ENCODE peak calls at places on chromosome 9, in six cellular contexts. Q is stomach, L is right lobe of liver, R is pancreas, M is left ventricle myocardium inferior, G is MM.1S. C is an unnamed sample.

GRCh38 chr9:35954942-35955546 is 2.9 kb downstream of the OR2S2 start:
- DNase-seq in L (no peak), R (peak; percentile 33), G (peak; percentile 77), Q (peak; percentile 64), M (no peak), C (no peak)

GRCh38 chr9:129022037-129022436 is 6.1 kb downstream of the SH3GLB2 start:
- DNase-seq in G (no peak), M (no peak), L (no peak), Q (no peak), R (no peak), C (no peak)

GRCh38 chr9:114837923-114838322 is 32.1 kb upstream of the TNFSF15 start:
- DNase-seq in M (no peak), Q (no peak), L (no peak), G (no peak), R (no peak), C (no peak)

GRCh38 chr9:88280816-88281382 is 107.3 kb upstream of the SPIN1 start:
- DNase-seq in G (peak; percentile 66), M (no peak), Q (no peak), R (no peak), L (no peak), C (no peak)

GRCh38 chr9:98172604-98173003 is 19.8 kb downstream of the CORO2A start:
- DNase-seq in G (no peak), R (no peak), M (no peak), Q (peak; percentile 61), L (no peak), C (no peak)

GRCh38 chr9:74577956-74578355 is 80.8 kb downstream of the RORB start:
- DNase-seq in M (no peak), L (no peak), G (peak; percentile 33), Q (no peak), R (no peak), C (no peak)

GRCh38 chr9:21994526-21994995 is at the start of gene CDKN2B-AS1:
- DNase-seq in G (no peak), Q (peak; percentile 52), L (peak; percentile 71), M (no peak), R (no peak), C (peak; percentile 58)

GRCh38 chr9:29701536-29701935 is 2128.3 kb upstream of the C9orf72 start:
- DNase-seq in R (no peak), M (no peak), Q (no peak), G (no peak), L (no peak), C (no peak)

GRCh38 chr9:36037580-36038169 is 962 bp downstream of the RECK start:
- DNase-seq in G (peak; percentile 10), M (no peak), Q (no peak), R (no peak), L (no peak), C (no peak)

GRCh38 chr9:4287386-4287785 is 12.5 kb downstream of the GLIS3 start:
- DNase-seq in M (no peak), G (no peak), Q (no peak), L (no peak), R (no peak), C (no peak)

GRCh38 chr9:74908665-74909064 is 20.9 kb upstream of the TRPM6 start:
- DNase-seq in Q (no peak), R (no peak), M (no peak), G (no peak), L (no peak), C (no peak)

GRCh38 chr9:3903273-3903672 is 377.5 kb upstream of the RFX3 start:
- DNase-seq in G (no peak), L (no peak), M (no peak), R (no peak), Q (no peak), C (peak; percentile 37)

GRCh38 chr9:125663127-125663526 is 43.9 kb downstream of the MAPKAP1 start:
- DNase-seq in M (no peak), G (no peak), R (no peak), Q (no peak), L (no peak), C (no peak)

GRCh38 chr9:70073756-70074155 is 30.1 kb downstream of the MAMDC2 start:
- DNase-seq in G (no peak), Q (no peak), M (no peak), R (no peak), L (no peak), C (no peak)

GRCh38 chr9:108742191-108742590 is 113.6 kb downstream of the ACTL7B start:
- DNase-seq in Q (no peak), R (no peak), L (no peak), M (no peak), G (no peak), C (no peak)

GRCh38 chr9:6671416-6671815 is 25.9 kb upstream of the GLDC start:
- DNase-seq in G (no peak), Q (no peak), L (no peak), R (no peak), M (no peak), C (no peak)

GRCh38 chr9:22433691-22434090 is 12.9 kb upstream of the DMRTA1 start:
- DNase-seq in L (no peak), R (no peak), G (no peak), M (no peak), Q (no peak), C (no peak)

GRCh38 chr9:115595951-115596742 is 478.2 kb upstream of the TNC start:
- DNase-seq in Q (no peak), M (no peak), L (no peak), G (no peak), R (no peak), C (no peak)

GRCh38 chr9:79695531-79696218 is 123.9 kb downstream of the TLE4 start:
- DNase-seq in G (no peak), Q (no peak), M (no peak), R (no peak), L (no peak), C (no peak)

GRCh38 chr9:107491081-107492053 is 1.8 kb upstream of the KLF4 start:
- DNase-seq in R (no peak), Q (peak; percentile 30), M (peak; percentile 34), G (no peak), L (peak; percentile 42), C (peak; percentile 54)

GRCh38 chr9:78280982-78281668 is 15.8 kb upstream of the PSAT1 start:
- DNase-seq in G (no peak), R (peak; percentile 88), Q (peak; percentile 84), L (peak; percentile 35), M (peak; percentile 83), C (peak; percentile 52)

GRCh38 chr9:98049668-98050067 is 6.9 kb upstream of the NANS start:
- DNase-seq in L (no peak), G (no peak), Q (no peak), R (no peak), M (no peak), C (no peak)

GRCh38 chr9:136226680-136227410 is 18.8 kb downstream of the QSOX2 start:
- DNase-seq in R (no peak), G (no peak), M (no peak), Q (no peak), L (no peak), C (no peak)

GRCh38 chr9:136228107-136228875 is 17.3 kb downstream of the QSOX2 start:
- DNase-seq in L (no peak), M (no peak), Q (no peak), G (no peak), R (no peak), C (no peak)

GRCh38 chr9:136223871-136224640 is 19.1 kb upstream of the LHX3 start:
- DNase-seq in L (no peak), M (no peak), G (no peak), R (no peak), Q (no peak), C (no peak)

GRCh38 chr9:136225366-136225747 is 20.3 kb downstream of the QSOX2 start:
- DNase-seq in L (no peak), R (no peak), G (no peak), M (no peak), Q (no peak), C (peak; percentile 72)

GRCh38 chr9:136225748-136226679 is 19.6 kb downstream of the QSOX2 start:
- DNase-seq in Q (peak; percentile 74), L (peak; percentile 71), G (peak; percentile 62), R (peak; percentile 53), M (peak; percentile 33), C (peak; percentile 76)
- H3K4me3 ChIP-seq in Q (no peak overlapping the region), L (no peak overlapping the region), G (no peak overlapping the region), R (no peak overlapping the region), M (no peak overlapping the region), C (no peak overlapping the region)

DNA sequence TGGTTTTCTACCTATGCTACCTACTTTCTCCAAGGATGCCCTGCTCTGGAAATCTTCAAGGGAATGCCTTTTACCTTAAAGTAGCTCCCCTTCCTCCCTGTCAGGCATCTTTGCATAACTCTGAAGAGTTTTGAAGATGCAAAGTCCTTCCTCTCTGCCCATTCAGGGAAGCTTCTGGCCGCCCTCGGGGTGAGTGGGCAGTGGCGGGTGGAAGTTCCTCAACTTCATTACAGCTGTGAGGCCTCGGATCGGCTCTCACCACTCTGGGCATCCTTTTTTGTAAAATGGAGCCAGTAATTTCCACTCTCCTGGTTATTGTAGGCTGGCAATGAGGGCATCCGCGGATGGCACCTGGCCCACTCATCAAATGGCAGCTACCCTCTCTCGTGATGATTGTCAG is 31.7 kb upstream of the STXBP1 start:
- DNase-seq in L (no peak), R (no peak), G (no peak), M (no peak), Q (no peak), C (no peak)
- H3K4me1 ChIP-seq in L (no peaks in the 10 kb centered on the region), R (peaks cover 24% of the 10 kb centered on the region), G (no peaks in the 10 kb centered on the region), M (peaks cover 21% of the 10 kb centered on the region), Q (peaks cover 38% of the 10 kb centered on the region), C (peaks cover 26% of the 10 kb centered on the region)

DNA sequence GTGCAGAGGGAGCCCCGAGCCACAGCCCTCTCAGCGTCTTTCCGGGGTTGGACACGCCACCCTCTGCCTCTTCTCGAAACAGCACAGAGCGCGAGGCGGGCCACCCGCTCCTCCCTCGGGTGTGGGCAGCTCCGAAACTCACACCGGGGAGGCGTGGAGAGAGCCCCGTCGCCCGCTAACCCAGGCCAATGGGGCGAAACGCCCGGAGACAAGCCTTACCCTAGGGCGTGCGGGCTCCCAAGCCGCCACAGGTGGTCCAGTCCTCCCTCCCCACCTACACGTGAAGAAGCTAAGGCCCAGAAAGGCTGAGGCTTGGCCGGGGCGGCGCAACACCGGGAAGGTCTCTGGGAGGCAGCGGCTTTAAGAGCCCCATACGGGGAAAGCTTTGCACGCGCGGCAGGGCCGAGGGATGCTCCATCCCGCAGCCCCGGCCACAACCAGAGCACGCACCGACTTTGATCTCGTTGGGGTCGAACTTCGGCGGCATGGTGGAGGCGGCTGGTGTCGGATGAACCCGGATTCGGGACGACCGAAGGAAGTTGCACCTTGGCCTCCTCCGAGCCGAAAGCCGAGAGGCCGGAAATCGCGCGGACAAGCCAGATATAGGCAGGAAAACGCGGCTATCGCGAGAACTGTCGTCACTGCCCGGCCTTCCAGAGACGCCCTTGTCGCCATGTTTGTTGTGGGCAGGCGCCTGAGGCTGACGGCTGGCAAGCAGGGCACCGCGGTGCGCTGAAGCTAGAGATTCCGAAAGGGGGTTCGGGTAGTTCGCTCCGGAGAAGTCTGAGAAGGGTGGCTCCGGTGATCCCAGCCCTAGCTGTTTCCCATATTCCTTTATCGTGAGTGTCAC is at the start of the genes LRSAM1 and RPL12:
- DNase-seq in L (peak; percentile 96), Q (peak; percentile 98), G (peak; percentile 95), R (peak; percentile 94), M (peak; percentile 97), C (peak; percentile 99)
- TF ChIP-seq CTCF in L (peak; percentile 8), Q (no peak), G (peak; percentile 9), R (no peak), M (no peak), C (no peak)

DNA sequence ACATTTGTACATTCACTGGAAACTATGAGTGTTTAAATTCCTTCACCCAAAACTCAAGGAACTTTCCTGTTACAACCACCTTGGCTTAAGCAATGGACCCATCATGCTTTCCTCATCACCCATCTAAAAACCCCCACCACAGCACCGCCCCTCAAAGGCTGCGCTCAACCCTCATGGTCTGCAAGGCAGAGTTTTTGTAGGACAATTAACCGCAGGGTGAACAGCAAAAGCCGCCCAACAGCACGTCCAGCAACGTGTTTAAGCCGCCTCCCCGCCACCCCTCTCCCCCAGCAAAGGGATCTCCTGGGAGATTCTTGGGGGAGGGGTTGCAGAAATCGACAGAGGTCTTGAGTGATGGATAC is 2.0 kb downstream of the ROR2 start:
- DNase-seq in M (no peak), R (no peak), Q (no peak), G (no peak), L (no peak), C (no peak)
- H3K4me3 ChIP-seq in M (peak overlapping the region; percentile 67), R (peak overlapping the region; percentile 38), Q (peak overlapping the region; percentile 75), G (peak overlapping the region; percentile 78), L (no peak overlapping the region), C (no peak overlapping the region)